ENCODE peak calls at places on chromosomes 12 and 14, in six cellular contexts. O is COR-L47, M is D721Med, R is uterus, F is T-helper 1 cell, X is type B pancreatic cell. Y is an unnamed sample.

GRCh38 chr14:44392984-44393383 is 114.1 kb downstream of the FSCB start:
- DNase-seq in F (no peak), O (no peak), X (no peak), M (no peak), R (no peak), Y (no peak)

GRCh38 chr14:52266782-52267181 is 716 bp upstream of the PTGDR start:
- DNase-seq in X (no peak), O (no peak), R (no peak), M (no peak), F (no peak), Y (no peak)

GRCh38 chr12:51323966-51324895 is at the start of gene BIN2:
- DNase-seq in F (peak; percentile 48), R (no peak), X (no peak), O (no peak), M (no peak), Y (no peak)

GRCh38 chr12:51793201-51793600 is 55.3 kb downstream of the FIGNL2 start:
- DNase-seq in X (no peak), R (no peak), F (no peak), M (no peak), O (no peak), Y (no peak)

GRCh38 chr12:113875681-113876080 is 90.4 kb downstream of the RBM19 start:
- DNase-seq in F (no peak), X (no peak), O (no peak), M (no peak), R (no peak), Y (no peak)

GRCh38 chr12:27615331-27615891 is 80.8 kb upstream of the REP15 start:
- DNase-seq in F (no peak), X (no peak), O (no peak), R (no peak), M (no peak), Y (no peak)

GRCh38 chr12:71164877-71165197 is 7.0 kb upstream of the TSPAN8 start:
- DNase-seq in X (no peak), R (no peak), O (no peak), M (no peak), F (no peak), Y (no peak)

GRCh38 chr12:88518863-88519403 is 61.3 kb downstream of the KITLG start:
- DNase-seq in F (no peak), R (no peak), X (no peak), M (no peak), O (no peak), Y (no peak)

GRCh38 chr12:108446766-108447165 is 68.3 kb upstream of the FICD start:
- DNase-seq in F (no peak), M (no peak), R (peak; percentile 46), X (no peak), O (no peak), Y (no peak)

GRCh38 chr14:71711619-71712018 is 220.6 kb upstream of the RGS6 start:
- DNase-seq in M (no peak), F (no peak), R (no peak), X (no peak), O (no peak), Y (no peak)

GRCh38 chr14:96149131-96149530 is 55.5 kb upstream of the BDKRB2 start:
- DNase-seq in X (peak; percentile 40), F (no peak), R (no peak), O (no peak), M (no peak), Y (no peak)

GRCh38 chr14:39426605-39427004 is 5.6 kb downstream of the FBXO33 start:
- DNase-seq in O (peak; percentile 37), X (no peak), M (no peak), R (no peak), F (no peak), Y (no peak)

GRCh38 chr12:122160761-122161160 is 13.3 kb downstream of the IL31 start:
- DNase-seq in X (no peak), R (no peak), M (no peak), F (no peak), O (no peak), Y (no peak)

GRCh38 chr14:95038521-95039250 is 118.6 kb downstream of the DICER1 start:
- DNase-seq in M (no peak), F (no peak), R (no peak), X (peak; percentile 47), O (no peak), Y (no peak)

GRCh38 chr12:4106617-4107016 is 166.9 kb upstream of the CCND2 start:
- DNase-seq in R (no peak), F (no peak), M (no peak), O (no peak), X (no peak), Y (no peak)

GRCh38 chr14:80636071-80636470 is 305.5 kb downstream of the CEP128 start:
- DNase-seq in R (no peak), M (no peak), F (no peak), X (no peak), O (no peak), Y (no peak)

GRCh38 chr14:102825307-102826095 is 48.3 kb downstream of the TRAF3 start:
- DNase-seq in F (no peak), R (no peak), X (no peak), M (no peak), O (no peak), Y (no peak)

GRCh38 chr12:11755311-11755930 is 105.9 kb downstream of the ETV6 start:
- DNase-seq in X (no peak), M (no peak), O (no peak), R (no peak), F (no peak), Y (no peak)

GRCh38 chr14:39731912-39732311 is 299.7 kb upstream of the FBXO33 start:
- DNase-seq in F (no peak), O (no peak), R (no peak), X (no peak), M (no peak), Y (no peak)

GRCh38 chr12:125852116-125852515 is 786.9 kb downstream of the AACS start:
- DNase-seq in M (no peak), X (no peak), O (no peak), R (no peak), F (no peak), Y (no peak)

GRCh38 chr12:71071466-71072097 is 86.2 kb downstream of the TSPAN8 start:
- DNase-seq in R (no peak), M (no peak), X (no peak), O (no peak), F (no peak), Y (no peak)

GRCh38 chr12:120367252-120367923 is 1.6 kb downstream of the MSI1 start:
- DNase-seq in M (no peak), O (no peak), R (no peak), X (no peak), F (no peak), Y (no peak)

GRCh38 chr12:31204995-31205582 is 120.9 kb downstream of the SINHCAF start:
- DNase-seq in R (no peak), M (no peak), X (no peak), F (no peak), O (no peak), Y (no peak)

GRCh38 chr12:101021911-101022388 is 188.1 kb downstream of the SLC5A8 start:
- DNase-seq in M (no peak), O (no peak), X (no peak), R (no peak), F (no peak), Y (no peak)

GRCh38 chr12:7981446-7981845 is 45.5 kb upstream of the SLC2A3 start:
- DNase-seq in F (no peak), R (no peak), X (no peak), O (no peak), M (no peak), Y (no peak)

GRCh38 chr14:92880851-92881250 is 42.1 kb upstream of the CHGA start:
- DNase-seq in R (no peak), F (no peak), M (no peak), O (peak; percentile 72), X (no peak), Y (peak; percentile 8)

GRCh38 chr12:45658066-45658465 is 71.4 kb upstream of the ARID2 start:
- DNase-seq in X (no peak), R (no peak), F (no peak), M (no peak), O (no peak), Y (no peak)

GRCh38 chr12:1318327-1319031 is 275.9 kb downstream of the FBXL14 start:
- DNase-seq in F (no peak), O (peak; percentile 91), M (no peak), X (no peak), R (no peak), Y (no peak)

GRCh38 chr12:46786774-46787173 is 39.0 kb downstream of the SLC38A4 start:
- DNase-seq in F (no peak), O (no peak), X (no peak), R (no peak), M (no peak), Y (no peak)

GRCh38 chr12:103493199-103493598 is 2.6 kb downstream of the C12orf42 start:
- DNase-seq in R (no peak), O (no peak), M (no peak), F (no peak), X (no peak), Y (no peak)

GRCh38 chr14:77848031-77848430 is 48.1 kb downstream of the ADCK1 start:
- DNase-seq in F (no peak), R (no peak), O (no peak), X (no peak), M (no peak), Y (no peak)

GRCh38 chr14:62443796-62444195 is 601.5 kb downstream of the KCNH5 start:
- DNase-seq in X (no peak), M (no peak), F (no peak), R (no peak), O (no peak), Y (no peak)

GRCh38 chr12:92551853-92552397 is 150.9 kb upstream of the PLEKHG7 start:
- DNase-seq in R (no peak), O (no peak), F (no peak), X (no peak), M (no peak), Y (no peak)

GRCh38 chr12:105351523-105351922 is 21.0 kb downstream of the C12orf75 start:
- DNase-seq in O (no peak), F (no peak), X (no peak), M (no peak), R (no peak), Y (no peak)